ENCODE peak calls at places on chromosomes 4 and X, in seven cellular contexts. L, F, D, C, A, T and W are unnamed samples.

GRCh38 chrX:19177710-19178109 is 55.4 kb upstream of the ADGRG2 start:
- DNase-seq in A (peak; percentile 98), T (no peak), L (no peak), F (no peak), D (no peak), C (no peak), W (no peak)

GRCh38 chr4:36111180-36111579 is 133.1 kb downstream of the ARAP2 start:
- DNase-seq in L (no peak), F (no peak), A (no peak), D (no peak), T (no peak), C (no peak), W (no peak)

GRCh38 chr4:176753049-176753448 is 39.7 kb downstream of the VEGFC start:
- DNase-seq in A (peak; percentile 22), T (no peak), F (no peak), D (no peak), L (no peak), C (peak; percentile 18), W (no peak)

GRCh38 chr4:53196195-53196641 is 169.6 kb downstream of the SCFD2 start:
- DNase-seq in A (peak; percentile 88), D (no peak), L (no peak), F (no peak), C (no peak), T (no peak), W (peak; percentile 19)

GRCh38 chrX:32155044-32155638 is 1056.2 kb downstream of the DMD start:
- DNase-seq in T (no peak), A (no peak), F (no peak), L (no peak), C (peak; percentile 54), D (no peak), W (no peak)

GRCh38 chr4:86498560-86499166 is 95.5 kb upstream of the PTPN13 start:
- DNase-seq in T (no peak), F (no peak), L (peak; percentile 16), A (peak; percentile 77), D (no peak), C (peak; percentile 75), W (peak; percentile 78)

GRCh38 chr4:56410247-56410646 is 23.0 kb upstream of the AASDH start:
- DNase-seq in D (no peak), T (peak; percentile 50), A (peak; percentile 78), F (no peak), L (peak; percentile 47), C (peak; percentile 83), W (peak; percentile 92)

GRCh38 chr4:14926368-14926767 is 75.9 kb upstream of the CPEB2 start:
- DNase-seq in L (no peak), T (no peak), C (no peak), D (no peak), F (no peak), A (no peak), W (no peak)

GRCh38 chrX:149314031-149314430 is 191.1 kb downstream of the IDS start:
- DNase-seq in L (no peak), C (no peak), A (no peak), T (no peak), D (no peak), F (no peak), W (no peak)

GRCh38 chr4:97153042-97153441 is 990.2 kb downstream of the STPG2 start:
- DNase-seq in F (no peak), D (no peak), L (no peak), C (peak; percentile 14), A (peak; percentile 0), T (no peak), W (peak; percentile 50)

GRCh38 chr4:158863296-158863695 is 94.5 kb downstream of the FNIP2 start:
- DNase-seq in T (no peak), L (no peak), D (no peak), F (no peak), A (no peak), C (no peak), W (no peak)

GRCh38 chrX:48927125-48927524 is 8.3 kb upstream of the PIM2 start:
- DNase-seq in T (no peak), D (no peak), A (no peak), C (peak; percentile 30), L (no peak), F (no peak), W (no peak)

GRCh38 chrX:40299028-40299479 is 201.3 kb upstream of the BCOR start:
- DNase-seq in F (no peak), L (no peak), D (no peak), C (peak; percentile 45), A (no peak), T (no peak), W (peak; percentile 54)

GRCh38 chr4:102642571-102643298 is 118.0 kb downstream of the MANBA start:
- DNase-seq in D (no peak), L (no peak), C (no peak), T (no peak), F (no peak), A (no peak), W (no peak)

GRCh38 chr4:58688603-58689002 is 1578.4 kb upstream of the IGFBP7 start:
- DNase-seq in F (no peak), T (no peak), L (no peak), D (no peak), C (no peak), A (no peak), W (no peak)

GRCh38 chr4:7104366-7105031 is 36.6 kb upstream of the GRPEL1 start:
- DNase-seq in T (peak; percentile 11), L (no peak), D (no peak), C (no peak), A (no peak), F (peak; percentile 37), W (no peak)

GRCh38 chr4:71709961-71710360 is 73.9 kb downstream of the GC start:
- DNase-seq in F (no peak), D (no peak), T (no peak), A (peak; percentile 1), C (peak; percentile 24), L (no peak), W (no peak)

GRCh38 chr4:151260526-151260925 is 16.4 kb upstream of the PRSS48 start:
- DNase-seq in T (no peak), D (no peak), F (no peak), L (no peak), C (no peak), A (no peak), W (no peak)

GRCh38 chr4:20074450-20074849 is 177.3 kb upstream of the SLIT2 start:
- DNase-seq in F (no peak), D (no peak), A (no peak), L (no peak), T (no peak), C (no peak), W (peak; percentile 7)

GRCh38 chr4:140004580-140005314 is 149.2 kb downstream of the MAML3 start:
- DNase-seq in L (no peak), D (peak; percentile 78), A (peak; percentile 16), T (peak; percentile 57), F (peak; percentile 83), C (peak; percentile 92), W (peak; percentile 48)
- H3K27ac ChIP-seq in L (no peak overlapping the region), D (peak overlapping the region; percentile 64), A (no peak overlapping the region), T (peak overlapping the region; percentile 70), F (no peak overlapping the region), C (peak overlapping the region; percentile 46), W (peak overlapping the region; percentile 49)

GRCh38 chr4:184284336-184284690 is 66.6 kb upstream of the ENPP6 start:
- DNase-seq in L (no peak), F (no peak), C (no peak), D (no peak), T (no peak), A (no peak), W (no peak)
- H3K4me3 ChIP-seq in L (no peak overlapping the region), F (no peak overlapping the region), C (no peak overlapping the region), D (no peak overlapping the region), T (no peak overlapping the region), A (no peak overlapping the region), W (no peak overlapping the region)

DNA sequence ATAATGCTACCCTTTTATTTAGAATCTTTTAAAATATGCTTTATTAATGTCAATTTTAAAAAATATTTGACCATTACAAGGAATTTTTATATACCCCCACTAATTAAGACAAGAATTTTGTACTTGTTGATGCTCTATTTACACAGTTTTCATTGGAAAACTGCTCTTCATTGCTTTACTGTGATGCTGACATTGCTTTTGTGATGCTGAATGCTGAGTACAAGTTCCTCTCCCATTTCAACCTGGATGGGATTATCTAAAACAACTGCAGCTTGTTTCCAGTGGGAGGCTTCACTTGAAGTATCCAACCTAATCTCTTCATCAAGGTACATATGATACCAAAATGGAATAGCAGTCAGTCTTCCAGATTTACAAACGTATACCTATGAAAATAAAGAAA is 21.2 kb downstream of the TMEM184C start:
- DNase-seq in L (no peak), C (no peak), D (no peak), F (no peak), A (no peak), T (no peak), W (no peak)
- H3K27ac ChIP-seq in L (no peak overlapping the region), C (peak overlapping the region; percentile 34), D (no peak overlapping the region), F (no peak overlapping the region), A (no peak overlapping the region), T (no peak overlapping the region), W (no peak overlapping the region)

DNA sequence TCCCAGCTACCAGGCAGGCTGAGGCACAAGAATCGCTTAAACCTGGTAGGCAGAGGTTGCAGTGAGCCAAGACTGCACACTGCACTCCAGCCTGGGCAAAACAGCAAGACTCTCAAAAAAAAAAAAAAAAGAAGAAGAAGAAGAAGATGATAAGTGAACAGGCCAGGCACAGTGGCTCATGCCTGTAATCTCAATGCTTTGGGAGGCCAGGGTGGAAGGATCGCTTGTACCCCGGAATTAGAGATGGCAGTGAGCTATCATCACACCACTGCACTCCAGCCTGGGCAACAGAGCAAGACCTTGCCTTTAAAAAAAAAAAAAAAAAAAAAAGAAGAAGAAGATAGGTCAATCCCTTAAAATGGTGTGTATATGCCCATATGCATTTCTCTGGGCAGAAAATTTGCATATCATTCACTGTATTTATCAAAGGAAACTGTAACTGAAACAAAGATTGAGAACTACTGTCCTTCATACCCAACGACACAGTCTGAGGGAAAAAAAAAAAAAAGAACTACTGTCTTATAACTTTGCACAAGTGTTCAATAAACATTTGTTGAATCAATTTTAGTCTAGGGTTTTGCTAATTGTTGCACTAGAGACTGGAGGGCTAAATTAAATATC is 2.3 kb downstream of the RFC1 start:
- DNase-seq in F (no peak), A (no peak), L (no peak), C (no peak), T (no peak), D (no peak), W (no peak)
- H3K4me3 ChIP-seq in F (no peak overlapping the region), A (no peak overlapping the region), L (no peak overlapping the region), C (no peak overlapping the region), T (no peak overlapping the region), D (no peak overlapping the region), W (no peak overlapping the region)

GRCh38 chrX:73852022-73852421 is 289.0 kb downstream of the CHIC1 start:
- DNase-seq in F (no peak), T (no peak), C (no peak), L (no peak), A (no peak), D (no peak), W (no peak)
- H3K27ac ChIP-seq in F (no peak overlapping the region), T (peak overlapping the region; percentile 83), C (no peak overlapping the region), L (no peak overlapping the region), A (peak overlapping the region; percentile 95), D (no peak overlapping the region), W (no peak overlapping the region)

GRCh38 chrX:28581522-28581921 is 5.7 kb upstream of the IL1RAPL1 start:
- DNase-seq in A (no peak), D (no peak), F (no peak), C (no peak), L (no peak), T (no peak), W (no peak)
- H3K4me3 ChIP-seq in A (no peak overlapping the region), D (no peak overlapping the region), F (no peak overlapping the region), C (no peak overlapping the region), L (no peak overlapping the region), T (no peak overlapping the region), W (no peak overlapping the region)